ENCODE peak calls at places on chromosome 6, in four cellular contexts. One of them, this sample, is unnamed.

GRCh38 chr6:28657756-28658465 is 132.2 kb downstream of the GPX5 start:
- DNase-seq in H9: peak; percentile 62
- DNase-seq in neuronal stem cell: peak; percentile 72
- DNase-seq in H1: no peak
- DNase-seq in this sample: peak; percentile 71

GRCh38 chr6:120211955-120212792 is 862.6 kb upstream of the MAN1A1 start:
- DNase-seq in H9: no peak
- DNase-seq in neuronal stem cell: no peak
- DNase-seq in H1: no peak
- DNase-seq in this sample: peak; percentile 76

GRCh38 chr6:49556429-49556837 is 6.0 kb downstream of the C6orf141 start:
- DNase-seq in H9: no peak
- DNase-seq in neuronal stem cell: no peak
- DNase-seq in H1: no peak
- DNase-seq in this sample: peak; percentile 81

GRCh38 chr6:85421963-85422362 is 27.9 kb upstream of the NT5E start:
- DNase-seq in H9: no peak
- DNase-seq in neuronal stem cell: no peak
- DNase-seq in H1: no peak
- DNase-seq in this sample: no peak

GRCh38 chr6:135506270-135506997 is 8.9 kb upstream of the AHI1 start:
- DNase-seq in H9: no peak
- DNase-seq in neuronal stem cell: no peak
- DNase-seq in H1: no peak
- DNase-seq in this sample: peak; percentile 61

GRCh38 chr6:25026723-25027122 is 91.0 kb upstream of the RIPOR2 start:
- DNase-seq in H9: no peak
- DNase-seq in neuronal stem cell: no peak
- DNase-seq in H1: no peak
- DNase-seq in this sample: no peak

GRCh38 chr6:169859401-169859977 is 108.1 kb downstream of the ERMARD start:
- DNase-seq in H9: no peak
- DNase-seq in neuronal stem cell: no peak
- DNase-seq in H1: no peak
- DNase-seq in this sample: no peak

GRCh38 chr6:6332873-6333272 is 12.4 kb upstream of the F13A1 start:
- DNase-seq in H9: no peak
- DNase-seq in neuronal stem cell: no peak
- DNase-seq in H1: no peak
- DNase-seq in this sample: no peak

GRCh38 chr6:127178746-127179145 is 60.3 kb downstream of the RSPO3 start:
- DNase-seq in H9: no peak
- DNase-seq in neuronal stem cell: no peak
- DNase-seq in H1: no peak
- DNase-seq in this sample: no peak

GRCh38 chr6:81752969-81753708 is 658 bp upstream of the TENT5A start:
- DNase-seq in H9: peak; percentile 76
- DNase-seq in neuronal stem cell: peak; percentile 66
- DNase-seq in H1: no peak
- DNase-seq in this sample: peak; percentile 96

GRCh38 chr6:106870824-106871300 is 103.7 kb downstream of the CD24 start:
- DNase-seq in H9: no peak
- DNase-seq in neuronal stem cell: no peak
- DNase-seq in H1: no peak
- DNase-seq in this sample: no peak

GRCh38 chr6:144359783-144360182 is 74.6 kb downstream of the UTRN start:
- DNase-seq in H9: no peak
- DNase-seq in neuronal stem cell: no peak
- DNase-seq in H1: no peak
- DNase-seq in this sample: no peak

GRCh38 chr6:2877057-2877882 is 25.8 kb downstream of the SERPINB9 start:
- DNase-seq in H9: no peak
- DNase-seq in neuronal stem cell: no peak
- DNase-seq in H1: no peak
- DNase-seq in this sample: peak; percentile 76

GRCh38 chr6:108321253-108321740 is 26.4 kb downstream of the AFG1L start:
- DNase-seq in H9: no peak
- DNase-seq in neuronal stem cell: no peak
- DNase-seq in H1: no peak
- DNase-seq in this sample: no peak

GRCh38 chr6:138517635-138518034 is 18.3 kb upstream of the NHSL1 start:
- DNase-seq in H9: peak; percentile 77
- DNase-seq in neuronal stem cell: no peak
- DNase-seq in H1: peak; percentile 39
- DNase-seq in this sample: peak; percentile 24

GRCh38 chr6:31114970-31115849 is 610 bp downstream of the PSORS1C1 start:
- DNase-seq in H9: no peak
- DNase-seq in neuronal stem cell: no peak
- DNase-seq in H1: no peak
- DNase-seq in this sample: peak; percentile 19

GRCh38 chr6:26501482-26501986 is 1.4 kb downstream of the BTN1A1 start:
- DNase-seq in H9: peak; percentile 54
- DNase-seq in neuronal stem cell: no peak
- DNase-seq in H1: peak; percentile 7
- DNase-seq in this sample: peak; percentile 37

GRCh38 chr6:21918666-21919065 is 325.1 kb downstream of the SOX4 start:
- DNase-seq in H9: no peak
- DNase-seq in neuronal stem cell: no peak
- DNase-seq in H1: no peak
- DNase-seq in this sample: no peak

GRCh38 chr6:158031445-158032353 is 50.0 kb downstream of the SYNJ2 start:
- DNase-seq in H9: no peak
- DNase-seq in neuronal stem cell: peak; percentile 21
- DNase-seq in H1: no peak
- DNase-seq in this sample: peak; percentile 97

GRCh38 chr6:42028234-42029061 is 21.9 kb upstream of the TAF8 start:
- DNase-seq in H9: no peak
- DNase-seq in neuronal stem cell: no peak
- DNase-seq in H1: no peak
- DNase-seq in this sample: peak; percentile 96

GRCh38 chr6:39017481-39017880 is 31.1 kb upstream of the GLP1R start:
- DNase-seq in H9: no peak
- DNase-seq in neuronal stem cell: no peak
- DNase-seq in H1: no peak
- DNase-seq in this sample: no peak

GRCh38 chr6:148426317-148426977 is 83.8 kb downstream of the SASH1 start:
- DNase-seq in H9: no peak
- DNase-seq in neuronal stem cell: no peak
- DNase-seq in H1: no peak
- DNase-seq in this sample: peak; percentile 83

GRCh38 chr6:135393289-135393688 is 104.3 kb downstream of the AHI1 start:
- DNase-seq in H9: no peak
- DNase-seq in neuronal stem cell: no peak
- DNase-seq in H1: no peak
- DNase-seq in this sample: no peak

GRCh38 chr6:90417385-90417784 is 120.7 kb upstream of the BACH2 start:
- DNase-seq in H9: no peak
- DNase-seq in neuronal stem cell: no peak
- DNase-seq in H1: no peak
- DNase-seq in this sample: no peak

GRCh38 chr6:116159782-116160524 is 34.0 kb upstream of the COL10A1 start:
- DNase-seq in H9: no peak
- DNase-seq in neuronal stem cell: no peak
- DNase-seq in H1: no peak
- DNase-seq in this sample: no peak

GRCh38 chr6:113329942-113330897 is 526.9 kb upstream of the MARCKS start:
- DNase-seq in H9: no peak
- DNase-seq in neuronal stem cell: no peak
- DNase-seq in H1: no peak
- DNase-seq in this sample: no peak

DNA sequence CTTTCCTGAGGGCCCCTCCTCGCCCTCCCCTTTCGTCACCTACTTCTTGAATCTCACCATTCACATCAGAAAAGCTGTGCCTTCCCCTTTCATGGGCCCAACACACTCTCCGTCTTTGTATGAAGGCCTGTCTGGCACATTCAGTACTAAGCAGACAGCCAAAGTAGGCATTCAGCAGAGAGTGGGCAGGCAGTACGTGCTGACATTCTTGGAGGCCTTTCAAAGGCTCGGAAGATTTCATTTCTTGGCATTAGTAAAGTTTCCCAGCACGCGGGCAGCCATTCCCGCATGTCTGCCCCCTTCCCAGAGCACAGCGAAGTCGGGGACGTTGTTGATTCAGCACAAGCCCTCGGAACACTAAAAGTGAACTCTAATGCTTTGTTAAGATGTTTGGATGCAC is 18.0 kb downstream of the NEDD9 start:
- DNase-seq in H9: no peak
- DNase-seq in neuronal stem cell: no peak
- DNase-seq in H1: no peak
- DNase-seq in this sample: no peak
- H3K14ac ChIP-seq in H9: no peak overlapping the region
- H3K14ac ChIP-seq in neuronal stem cell: no peak overlapping the region
- H3K14ac ChIP-seq in H1: no peak overlapping the region
- H3K14ac ChIP-seq in this sample: no peak overlapping the region

GRCh38 chr6:128519931-128520435 is 416 bp downstream of the PTPRK start:
- DNase-seq in H9: no peak
- DNase-seq in neuronal stem cell: peak; percentile 73
- DNase-seq in H1: no peak
- DNase-seq in this sample: no peak

GRCh38 chr6:128521302-128521632 is 868 bp upstream of the PTPRK start:
- DNase-seq in H9: no peak
- DNase-seq in neuronal stem cell: no peak
- DNase-seq in H1: no peak
- DNase-seq in this sample: no peak

GRCh38 chr6:128519132-128519930 is 1.1 kb downstream of the PTPRK start:
- DNase-seq in H9: peak; percentile 75
- DNase-seq in neuronal stem cell: peak; percentile 43
- DNase-seq in H1: no peak
- DNase-seq in this sample: peak; percentile 71

GRCh38 chr6:128518531-128519131 is 1.8 kb downstream of the PTPRK start:
- DNase-seq in H9: no peak
- DNase-seq in neuronal stem cell: no peak
- DNase-seq in H1: no peak
- DNase-seq in this sample: no peak

GRCh38 chr6:128520436-128521301 is at the start of gene PTPRK:
- DNase-seq in H9: peak; percentile 95
- DNase-seq in neuronal stem cell: peak; percentile 90
- DNase-seq in H1: peak; percentile 77
- DNase-seq in this sample: peak; percentile 94
- H2BK15ac ChIP-seq in H9: no peak within 1 kb of the TSS
- H2BK15ac ChIP-seq in neuronal stem cell: peak within 1 kb of the TSS; percentile 95
- H2BK15ac ChIP-seq in H1: peak within 1 kb of the TSS; percentile 23
- H2BK15ac ChIP-seq in this sample: peak within 1 kb of the TSS; percentile 82

GRCh38 chr6:14889172-14889571 is 356.7 kb upstream of the JARID2 start:
- DNase-seq in H9: no peak
- DNase-seq in neuronal stem cell: no peak
- DNase-seq in H1: no peak
- DNase-seq in this sample: peak; percentile 94

GRCh38 chr6:14887986-14888574 is 357.8 kb upstream of the JARID2 start:
- DNase-seq in H9: no peak
- DNase-seq in neuronal stem cell: no peak
- DNase-seq in H1: no peak
- DNase-seq in this sample: no peak

GRCh38 chr6:14887181-14887580 is 358.7 kb upstream of the JARID2 start:
- DNase-seq in H9: no peak
- DNase-seq in neuronal stem cell: no peak
- DNase-seq in H1: no peak
- DNase-seq in this sample: no peak

GRCh38 chr6:14888575-14889000 is 357.3 kb upstream of the JARID2 start:
- DNase-seq in H9: no peak
- DNase-seq in neuronal stem cell: no peak
- DNase-seq in H1: no peak
- DNase-seq in this sample: no peak

GRCh38 chr6:14889698-14890593 is 355.9 kb upstream of the JARID2 start:
- DNase-seq in H9: no peak
- DNase-seq in neuronal stem cell: no peak
- DNase-seq in H1: no peak
- DNase-seq in this sample: peak; percentile 48
- H3K14ac ChIP-seq in H9: no peak overlapping the region
- H3K14ac ChIP-seq in neuronal stem cell: no peak overlapping the region
- H3K14ac ChIP-seq in H1: no peak overlapping the region
- H3K14ac ChIP-seq in this sample: no peak overlapping the region

GRCh38 chr6:45420083-45420908 is 42.6 kb upstream of the SUPT3H start:
- DNase-seq in H9: no peak
- DNase-seq in neuronal stem cell: peak; percentile 33
- DNase-seq in H1: no peak
- DNase-seq in this sample: peak; percentile 72

GRCh38 chr6:45421700-45422540 is 44.2 kb upstream of the SUPT3H start:
- DNase-seq in H9: peak; percentile 52
- DNase-seq in neuronal stem cell: peak; percentile 48
- DNase-seq in H1: no peak
- DNase-seq in this sample: peak; percentile 73

GRCh38 chr6:45417461-45417860 is 39.7 kb upstream of the SUPT3H start:
- DNase-seq in H9: no peak
- DNase-seq in neuronal stem cell: no peak
- DNase-seq in H1: no peak
- DNase-seq in this sample: no peak

GRCh38 chr6:45420909-45421699 is 43.4 kb upstream of the SUPT3H start:
- DNase-seq in H9: no peak
- DNase-seq in neuronal stem cell: peak; percentile 39
- DNase-seq in H1: no peak
- DNase-seq in this sample: no peak

GRCh38 chr6:45419574-45420082 is 41.9 kb upstream of the SUPT3H start:
- DNase-seq in H9: peak; percentile 68
- DNase-seq in neuronal stem cell: peak; percentile 26
- DNase-seq in H1: no peak
- DNase-seq in this sample: peak; percentile 69
- H2BK15ac ChIP-seq in H9: no peak overlapping the region
- H2BK15ac ChIP-seq in neuronal stem cell: no peak overlapping the region
- H2BK15ac ChIP-seq in H1: peak overlapping the region; percentile 66
- H2BK15ac ChIP-seq in this sample: no peak overlapping the region

DNA sequence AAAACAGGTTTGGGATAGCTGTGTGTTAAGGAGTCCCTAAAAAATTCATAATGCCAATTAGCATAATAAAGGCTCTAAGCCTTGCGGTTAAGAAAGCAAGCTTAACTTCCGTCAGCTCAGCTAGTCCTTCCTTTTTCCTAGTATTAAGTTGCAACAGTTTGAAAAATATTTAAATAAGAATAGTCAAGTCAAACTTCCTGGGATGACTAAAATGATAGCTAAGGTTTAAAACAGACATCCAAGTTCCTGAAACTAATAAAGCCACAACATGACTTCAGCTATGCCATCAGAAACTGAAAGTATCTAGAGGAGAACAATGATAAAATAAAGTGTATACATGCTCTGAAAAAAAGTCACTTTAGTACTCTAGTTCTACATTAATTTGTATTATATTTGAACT is 3.4 kb downstream of the AKIRIN2 start:
- DNase-seq in H9: no peak
- DNase-seq in neuronal stem cell: no peak
- DNase-seq in H1: no peak
- DNase-seq in this sample: peak; percentile 41
- H3K14ac ChIP-seq in H9: no peak overlapping the region
- H3K14ac ChIP-seq in neuronal stem cell: no peak overlapping the region
- H3K14ac ChIP-seq in H1: no peak overlapping the region
- H3K14ac ChIP-seq in this sample: no peak overlapping the region

DNA sequence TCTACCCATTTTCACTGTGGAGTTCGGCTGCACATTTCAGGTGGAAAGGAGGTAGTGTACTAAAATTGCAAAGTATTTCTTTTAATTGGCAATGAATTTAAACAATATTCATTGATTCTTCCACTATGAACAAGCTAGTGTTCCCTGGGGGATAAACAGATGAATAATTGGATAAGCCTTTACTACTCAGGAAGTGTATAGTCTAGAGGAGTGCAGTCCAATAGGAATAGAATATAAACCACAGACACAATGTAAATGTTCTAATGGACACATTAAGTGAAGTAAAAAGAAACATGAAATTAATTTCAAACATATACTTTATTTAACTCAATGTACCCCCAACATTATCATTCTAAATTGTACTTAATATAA is 28.7 kb downstream of the SGK1 start:
- DNase-seq in H9: no peak
- DNase-seq in neuronal stem cell: no peak
- DNase-seq in H1: no peak
- DNase-seq in this sample: no peak
- H2BK15ac ChIP-seq in H9: no peak overlapping the region
- H2BK15ac ChIP-seq in neuronal stem cell: no peak overlapping the region
- H2BK15ac ChIP-seq in H1: no peak overlapping the region
- H2BK15ac ChIP-seq in this sample: no peak overlapping the region

This sample was measured in mesenchymal stem cell.